ENCODE peak calls at places on chromosome 9, in seven cellular contexts. One of them, this sample, is unnamed.

GRCh38 chr9:15423328-15423985 is 781 bp downstream of the SNAPC3 start:
- DNase-seq in lower lobe of right lung: no peak
- DNase-seq in foreskin keratinocyte: no peak
- DNase-seq in GM23248: peak; percentile 77
- DNase-seq in tibial artery: no peak
- DNase-seq in tibial nerve: no peak
- DNase-seq in Caco-2: no peak
- DNase-seq in this sample: no peak

GRCh38 chr9:135888766-135889394 is 18.5 kb downstream of the CAMSAP1 start:
- DNase-seq in lower lobe of right lung: no peak
- DNase-seq in foreskin keratinocyte: no peak
- DNase-seq in GM23248: no peak
- DNase-seq in tibial artery: no peak
- DNase-seq in tibial nerve: no peak
- DNase-seq in Caco-2: no peak
- DNase-seq in this sample: no peak

GRCh38 chr9:15104826-15105420 is 194.7 kb upstream of the FREM1 start:
- DNase-seq in lower lobe of right lung: no peak
- DNase-seq in foreskin keratinocyte: peak; percentile 10
- DNase-seq in GM23248: peak; percentile 52
- DNase-seq in tibial artery: no peak
- DNase-seq in tibial nerve: no peak
- DNase-seq in Caco-2: peak; percentile 40
- DNase-seq in this sample: peak; percentile 66

GRCh38 chr9:36136894-36137391 is 410 bp downstream of the GLIPR2 start:
- DNase-seq in lower lobe of right lung: no peak
- DNase-seq in foreskin keratinocyte: no peak
- DNase-seq in GM23248: peak; percentile 47
- DNase-seq in tibial artery: no peak
- DNase-seq in tibial nerve: no peak
- DNase-seq in Caco-2: no peak
- DNase-seq in this sample: no peak

GRCh38 chr9:136474974-136475865 is 7.6 kb downstream of the SEC16A start:
- DNase-seq in lower lobe of right lung: no peak
- DNase-seq in foreskin keratinocyte: no peak
- DNase-seq in GM23248: no peak
- DNase-seq in tibial artery: no peak
- DNase-seq in tibial nerve: no peak
- DNase-seq in Caco-2: no peak
- DNase-seq in this sample: no peak

GRCh38 chr9:97558701-97559101 is 57.2 kb downstream of the TMOD1 start:
- DNase-seq in lower lobe of right lung: no peak
- DNase-seq in foreskin keratinocyte: no peak
- DNase-seq in GM23248: no peak
- DNase-seq in tibial artery: no peak
- DNase-seq in tibial nerve: no peak
- DNase-seq in Caco-2: no peak
- DNase-seq in this sample: no peak

GRCh38 chr9:83199240-83199639 is 136.3 kb upstream of the RASEF start:
- DNase-seq in lower lobe of right lung: no peak
- DNase-seq in foreskin keratinocyte: no peak
- DNase-seq in GM23248: peak; percentile 66
- DNase-seq in tibial artery: peak; percentile 25
- DNase-seq in tibial nerve: no peak
- DNase-seq in Caco-2: peak; percentile 33
- DNase-seq in this sample: peak; percentile 69

GRCh38 chr9:110427497-110428104 is 89.9 kb upstream of the TXNDC8 start:
- DNase-seq in lower lobe of right lung: peak; percentile 53
- DNase-seq in foreskin keratinocyte: no peak
- DNase-seq in GM23248: peak; percentile 47
- DNase-seq in tibial artery: peak; percentile 29
- DNase-seq in tibial nerve: no peak
- DNase-seq in Caco-2: peak; percentile 50
- DNase-seq in this sample: peak; percentile 52

GRCh38 chr9:114503009-114503408 is 2.3 kb downstream of the WHRN start:
- DNase-seq in lower lobe of right lung: no peak
- DNase-seq in foreskin keratinocyte: no peak
- DNase-seq in GM23248: no peak
- DNase-seq in tibial artery: no peak
- DNase-seq in tibial nerve: no peak
- DNase-seq in Caco-2: no peak
- DNase-seq in this sample: no peak

GRCh38 chr9:4620046-4620765 is 41.9 kb upstream of the PLPP6 start:
- DNase-seq in lower lobe of right lung: no peak
- DNase-seq in foreskin keratinocyte: peak; percentile 8
- DNase-seq in GM23248: no peak
- DNase-seq in tibial artery: no peak
- DNase-seq in tibial nerve: no peak
- DNase-seq in Caco-2: no peak
- DNase-seq in this sample: no peak

GRCh38 chr9:121841771-121842611 is 190.6 kb downstream of the DAB2IP start:
- DNase-seq in lower lobe of right lung: no peak
- DNase-seq in foreskin keratinocyte: no peak
- DNase-seq in GM23248: peak; percentile 40
- DNase-seq in tibial artery: no peak
- DNase-seq in tibial nerve: no peak
- DNase-seq in Caco-2: no peak
- DNase-seq in this sample: no peak

GRCh38 chr9:95574176-95574575 is 57.4 kb upstream of the PTCH1 start:
- DNase-seq in lower lobe of right lung: no peak
- DNase-seq in foreskin keratinocyte: no peak
- DNase-seq in GM23248: no peak
- DNase-seq in tibial artery: no peak
- DNase-seq in tibial nerve: no peak
- DNase-seq in Caco-2: no peak
- DNase-seq in this sample: no peak

GRCh38 chr9:130834371-130835311 is at the start of gene ABL1:
- DNase-seq in lower lobe of right lung: peak; percentile 80
- DNase-seq in foreskin keratinocyte: peak; percentile 54
- DNase-seq in GM23248: peak; percentile 93
- DNase-seq in tibial artery: peak; percentile 77
- DNase-seq in tibial nerve: peak; percentile 57
- DNase-seq in Caco-2: peak; percentile 80
- DNase-seq in this sample: peak; percentile 81

GRCh38 chr9:114552716-114553115 is 34.9 kb upstream of the ATP6V1G1 start:
- DNase-seq in lower lobe of right lung: no peak
- DNase-seq in foreskin keratinocyte: no peak
- DNase-seq in GM23248: peak; percentile 22
- DNase-seq in tibial artery: no peak
- DNase-seq in tibial nerve: no peak
- DNase-seq in Caco-2: no peak
- DNase-seq in this sample: no peak

GRCh38 chr9:86282979-86283535 is 719 bp upstream of the ISCA1 start:
- DNase-seq in lower lobe of right lung: no peak
- DNase-seq in foreskin keratinocyte: peak; percentile 82
- DNase-seq in GM23248: peak; percentile 94
- DNase-seq in tibial artery: no peak
- DNase-seq in tibial nerve: no peak
- DNase-seq in Caco-2: no peak
- DNase-seq in this sample: peak; percentile 88

GRCh38 chr9:119667163-119667562 is 297.9 kb upstream of the BRINP1 start:
- DNase-seq in lower lobe of right lung: no peak
- DNase-seq in foreskin keratinocyte: no peak
- DNase-seq in GM23248: no peak
- DNase-seq in tibial artery: no peak
- DNase-seq in tibial nerve: no peak
- DNase-seq in Caco-2: no peak
- DNase-seq in this sample: no peak

GRCh38 chr9:120390637-120391190 is 189.3 kb downstream of the CDK5RAP2 start:
- DNase-seq in lower lobe of right lung: no peak
- DNase-seq in foreskin keratinocyte: no peak
- DNase-seq in GM23248: no peak
- DNase-seq in tibial artery: no peak
- DNase-seq in tibial nerve: no peak
- DNase-seq in Caco-2: no peak
- DNase-seq in this sample: no peak

GRCh38 chr9:18566125-18566524 is 92.2 kb downstream of the ADAMTSL1 start:
- DNase-seq in lower lobe of right lung: no peak
- DNase-seq in foreskin keratinocyte: peak; percentile 70
- DNase-seq in GM23248: peak; percentile 78
- DNase-seq in tibial artery: no peak
- DNase-seq in tibial nerve: no peak
- DNase-seq in Caco-2: no peak
- DNase-seq in this sample: no peak

GRCh38 chr9:125963932-125964331 is 216.8 kb downstream of the PBX3 start:
- DNase-seq in lower lobe of right lung: no peak
- DNase-seq in foreskin keratinocyte: no peak
- DNase-seq in GM23248: no peak
- DNase-seq in tibial artery: no peak
- DNase-seq in tibial nerve: no peak
- DNase-seq in Caco-2: no peak
- DNase-seq in this sample: no peak

GRCh38 chr9:27539479-27540441 is 10.1 kb upstream of the MOB3B start:
- DNase-seq in lower lobe of right lung: no peak
- DNase-seq in foreskin keratinocyte: no peak
- DNase-seq in GM23248: peak; percentile 63
- DNase-seq in tibial artery: peak; percentile 70
- DNase-seq in tibial nerve: no peak
- DNase-seq in Caco-2: no peak
- DNase-seq in this sample: peak; percentile 77

GRCh38 chr9:134361843-134362414 is 35.7 kb downstream of the RXRA start:
- DNase-seq in lower lobe of right lung: no peak
- DNase-seq in foreskin keratinocyte: no peak
- DNase-seq in GM23248: no peak
- DNase-seq in tibial artery: no peak
- DNase-seq in tibial nerve: no peak
- DNase-seq in Caco-2: no peak
- DNase-seq in this sample: no peak
- H3K4me1 ChIP-seq in lower lobe of right lung: peaks cover 70% of the 10 kb centered on the region
- H3K4me1 ChIP-seq in foreskin keratinocyte: peaks cover 31% of the 10 kb centered on the region
- H3K4me1 ChIP-seq in GM23248: peaks cover 25% of the 10 kb centered on the region
- H3K4me1 ChIP-seq in tibial artery: peaks cover 9% of the 10 kb centered on the region
- H3K4me1 ChIP-seq in tibial nerve: peaks cover 64% of the 10 kb centered on the region
- H3K4me1 ChIP-seq in Caco-2: peaks cover 34% of the 10 kb centered on the region
- H3K4me1 ChIP-seq in this sample: peaks cover 3% of the 10 kb centered on the region

GRCh38 chr9:91948061-91948422 is 2.0 kb downstream of the ROR2 start:
- DNase-seq in lower lobe of right lung: no peak
- DNase-seq in foreskin keratinocyte: no peak
- DNase-seq in GM23248: peak; percentile 61
- DNase-seq in tibial artery: no peak
- DNase-seq in tibial nerve: no peak
- DNase-seq in Caco-2: no peak
- DNase-seq in this sample: peak; percentile 79
- H3K4me1 ChIP-seq in lower lobe of right lung: peaks cover 42% of the 10 kb centered on the region
- H3K4me1 ChIP-seq in foreskin keratinocyte: peaks cover 9% of the 10 kb centered on the region
- H3K4me1 ChIP-seq in GM23248: peaks cover 30% of the 10 kb centered on the region
- H3K4me1 ChIP-seq in tibial artery: no peaks in the 10 kb centered on the region
- H3K4me1 ChIP-seq in tibial nerve: peaks cover 15% of the 10 kb centered on the region
- H3K4me1 ChIP-seq in Caco-2: no peaks in the 10 kb centered on the region
- H3K4me1 ChIP-seq in this sample: peaks cover 47% of the 10 kb centered on the region

DNA sequence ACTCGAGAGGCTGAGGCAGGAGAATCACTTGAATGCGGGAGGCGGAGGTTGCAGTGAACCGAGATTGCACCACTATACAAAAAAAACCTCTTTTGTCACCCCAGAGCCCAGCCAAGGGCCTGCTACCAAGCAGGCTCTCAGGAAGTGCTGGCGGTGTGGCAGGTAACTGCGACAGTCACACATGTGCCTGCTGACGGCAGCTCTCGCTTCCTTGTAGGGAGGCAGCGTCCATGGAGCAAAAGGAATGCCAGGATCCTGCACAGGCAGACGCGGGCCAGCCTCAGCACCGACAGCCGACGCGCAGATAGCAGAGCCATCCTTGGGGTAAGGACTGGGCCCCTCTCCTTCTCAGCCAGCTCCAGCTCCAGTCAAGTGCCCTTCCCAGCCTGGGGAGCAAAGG is 3.9 kb downstream of the LRRC8A start:
- DNase-seq in lower lobe of right lung: no peak
- DNase-seq in foreskin keratinocyte: no peak
- DNase-seq in GM23248: no peak
- DNase-seq in tibial artery: no peak
- DNase-seq in tibial nerve: no peak
- DNase-seq in Caco-2: no peak
- DNase-seq in this sample: no peak
- H3K4me1 ChIP-seq in lower lobe of right lung: peaks cover 64% of the 10 kb centered on the region
- H3K4me1 ChIP-seq in foreskin keratinocyte: peaks cover 29% of the 10 kb centered on the region
- H3K4me1 ChIP-seq in GM23248: peaks cover 18% of the 10 kb centered on the region
- H3K4me1 ChIP-seq in tibial artery: no peaks in the 10 kb centered on the region
- H3K4me1 ChIP-seq in tibial nerve: peaks cover 30% of the 10 kb centered on the region
- H3K4me1 ChIP-seq in Caco-2: peaks cover 4% of the 10 kb centered on the region
- H3K4me1 ChIP-seq in this sample: peaks cover 9% of the 10 kb centered on the region

GRCh38 chr9:132003904-132004303 is 75.8 kb downstream of the MED27 start:
- DNase-seq in lower lobe of right lung: no peak
- DNase-seq in foreskin keratinocyte: no peak
- DNase-seq in GM23248: no peak
- DNase-seq in tibial artery: no peak
- DNase-seq in tibial nerve: no peak
- DNase-seq in Caco-2: no peak
- DNase-seq in this sample: no peak

GRCh38 chr9:132002827-132003704 is 76.6 kb downstream of the MED27 start:
- DNase-seq in lower lobe of right lung: no peak
- DNase-seq in foreskin keratinocyte: no peak
- DNase-seq in GM23248: no peak
- DNase-seq in tibial artery: no peak
- DNase-seq in tibial nerve: no peak
- DNase-seq in Caco-2: no peak
- DNase-seq in this sample: no peak

GRCh38 chr9:132005896-132006295 is 73.8 kb downstream of the MED27 start:
- DNase-seq in lower lobe of right lung: no peak
- DNase-seq in foreskin keratinocyte: no peak
- DNase-seq in GM23248: peak; percentile 36
- DNase-seq in tibial artery: no peak
- DNase-seq in tibial nerve: no peak
- DNase-seq in Caco-2: no peak
- DNase-seq in this sample: no peak

GRCh38 chr9:132006657-132007370 is 72.9 kb downstream of the MED27 start:
- DNase-seq in lower lobe of right lung: no peak
- DNase-seq in foreskin keratinocyte: peak; percentile 72
- DNase-seq in GM23248: no peak
- DNase-seq in tibial artery: no peak
- DNase-seq in tibial nerve: no peak
- DNase-seq in Caco-2: no peak
- DNase-seq in this sample: no peak

GRCh38 chr9:132004323-132004722 is 75.3 kb downstream of the MED27 start:
- DNase-seq in lower lobe of right lung: no peak
- DNase-seq in foreskin keratinocyte: no peak
- DNase-seq in GM23248: no peak
- DNase-seq in tibial artery: no peak
- DNase-seq in tibial nerve: no peak
- DNase-seq in Caco-2: no peak
- DNase-seq in this sample: no peak
- H3K4me1 ChIP-seq in lower lobe of right lung: no peaks in the 10 kb centered on the region
- H3K4me1 ChIP-seq in foreskin keratinocyte: peaks cover 47% of the 10 kb centered on the region
- H3K4me1 ChIP-seq in GM23248: peaks cover 24% of the 10 kb centered on the region
- H3K4me1 ChIP-seq in tibial artery: no peaks in the 10 kb centered on the region
- H3K4me1 ChIP-seq in tibial nerve: peaks cover 4% of the 10 kb centered on the region
- H3K4me1 ChIP-seq in Caco-2: peaks cover 10% of the 10 kb centered on the region
- H3K4me1 ChIP-seq in this sample: no peaks in the 10 kb centered on the region

GRCh38 chr9:6412572-6413364 is at the start of gene UHRF2:
- DNase-seq in lower lobe of right lung: peak; percentile 100
- DNase-seq in foreskin keratinocyte: peak; percentile 93
- DNase-seq in GM23248: peak; percentile 99
- DNase-seq in tibial artery: peak; percentile 99
- DNase-seq in tibial nerve: peak; percentile 98
- DNase-seq in Caco-2: peak; percentile 97
- DNase-seq in this sample: peak; percentile 97
- H3K4me1 ChIP-seq in lower lobe of right lung: peaks cover 28% of the 10 kb centered on the region
- H3K4me1 ChIP-seq in foreskin keratinocyte: peaks cover 8% of the 10 kb centered on the region
- H3K4me1 ChIP-seq in GM23248: peaks cover 20% of the 10 kb centered on the region
- H3K4me1 ChIP-seq in tibial artery: no peaks in the 10 kb centered on the region
- H3K4me1 ChIP-seq in tibial nerve: peaks cover 20% of the 10 kb centered on the region
- H3K4me1 ChIP-seq in Caco-2: peaks cover 8% of the 10 kb centered on the region
- H3K4me1 ChIP-seq in this sample: peaks cover 13% of the 10 kb centered on the region

GRCh38 chr9:132406554-132407122 is at the start of gene TTF1:
- DNase-seq in lower lobe of right lung: peak; percentile 93
- DNase-seq in foreskin keratinocyte: peak; percentile 48
- DNase-seq in GM23248: peak; percentile 95
- DNase-seq in tibial artery: peak; percentile 85
- DNase-seq in tibial nerve: peak; percentile 67
- DNase-seq in Caco-2: peak; percentile 90
- DNase-seq in this sample: peak; percentile 94
- H3K4me1 ChIP-seq in lower lobe of right lung: peaks cover 47% of the 10 kb centered on the region
- H3K4me1 ChIP-seq in foreskin keratinocyte: no peaks in the 10 kb centered on the region
- H3K4me1 ChIP-seq in GM23248: peaks cover 8% of the 10 kb centered on the region
- H3K4me1 ChIP-seq in tibial artery: no peaks in the 10 kb centered on the region
- H3K4me1 ChIP-seq in tibial nerve: peaks cover 22% of the 10 kb centered on the region
- H3K4me1 ChIP-seq in Caco-2: peaks cover 13% of the 10 kb centered on the region
- H3K4me1 ChIP-seq in this sample: peaks cover 3% of the 10 kb centered on the region

This sample was measured in cardiac muscle cell.